ENCODE peak calls at places on chromosomes 2 and 18, in six cellular contexts. H, Y, G, A, K and D are unnamed samples.

GRCh38 chr2:109382946-109383345 is 230.8 kb downstream of the SEPTIN10 start:
- DNase-seq in A (no peak), H (no peak), K (peak; percentile 78), G (peak; percentile 58), Y (peak; percentile 77), D (peak; percentile 83)

GRCh38 chr2:56540901-56541300 is 357.1 kb downstream of the CCDC85A start:
- DNase-seq in K (no peak), Y (no peak), H (no peak), A (no peak), G (no peak), D (peak; percentile 48)

GRCh38 chr18:45481846-45482245 is 133.4 kb upstream of the SLC14A2 start:
- DNase-seq in K (no peak), H (no peak), G (peak; percentile 30), A (peak; percentile 14), Y (no peak), D (peak; percentile 51)

GRCh38 chr18:48929951-48930713 is 20.6 kb downstream of the SMAD7 start:
- DNase-seq in H (no peak), A (peak; percentile 94), G (peak; percentile 89), K (peak; percentile 95), Y (no peak), D (peak; percentile 88)

GRCh38 chr2:227817940-227818568 is 4.4 kb downstream of the CCL20 start:
- DNase-seq in A (peak; percentile 99), K (peak; percentile 100), Y (peak; percentile 99), H (peak; percentile 50), G (peak; percentile 100), D (peak; percentile 98)

GRCh38 chr2:220356076-220356475 is 728.6 kb downstream of the SLC4A3 start:
- DNase-seq in Y (no peak), H (no peak), K (no peak), A (no peak), G (peak; percentile 11), D (no peak)

GRCh38 chr2:139196754-139197153 is 416.6 kb upstream of the NXPH2 start:
- DNase-seq in K (no peak), G (no peak), Y (no peak), A (no peak), H (no peak), D (no peak)

GRCh38 chr2:154449951-154450658 is 248.4 kb upstream of the KCNJ3 start:
- DNase-seq in H (no peak), A (peak; percentile 35), Y (no peak), G (no peak), K (no peak), D (no peak)

GRCh38 chr2:64785245-64785644 is 131.5 kb upstream of the SERTAD2 start:
- DNase-seq in Y (no peak), A (no peak), G (no peak), H (no peak), K (no peak), D (no peak)

GRCh38 chr2:105836840-105837692 is 92.4 kb downstream of the NCK2 start:
- DNase-seq in H (no peak), A (no peak), G (no peak), K (no peak), Y (no peak), D (no peak)

GRCh38 chr18:68714356-68714706 is 577 bp downstream of the TMX3 start:
- DNase-seq in Y (no peak), A (no peak), H (no peak), G (no peak), K (peak; percentile 52), D (no peak)

GRCh38 chr18:29234751-29235150 is 1057.8 kb upstream of the CDH2 start:
- DNase-seq in K (no peak), Y (no peak), H (no peak), G (no peak), A (no peak), D (no peak)

GRCh38 chr2:201909961-201910361 is 103.6 kb downstream of the CDK15 start:
- DNase-seq in A (no peak), K (peak; percentile 87), H (no peak), Y (no peak), G (peak; percentile 68), D (peak; percentile 82)

GRCh38 chr2:43676322-43677050 is at the start of gene C1GALT1C1L:
- DNase-seq in Y (peak; percentile 61), G (peak; percentile 68), K (peak; percentile 13), H (no peak), A (peak; percentile 35), D (peak; percentile 53)

GRCh38 chr2:227818569-227819397 is 5.1 kb downstream of the CCL20 start:
- DNase-seq in H (no peak), Y (peak; percentile 92), A (peak; percentile 64), G (no peak), K (no peak), D (no peak)

GRCh38 chr2:38537937-38538525 is 64.7 kb downstream of the HNRNPLL start:
- DNase-seq in A (no peak), Y (no peak), K (no peak), G (no peak), H (no peak), D (no peak)

GRCh38 chr2:16931441-16931840 is 265.8 kb upstream of the CYRIA start:
- DNase-seq in K (no peak), G (no peak), H (no peak), Y (no peak), A (no peak), D (no peak)

GRCh38 chr18:65937180-65937579 is 186.4 kb downstream of the CDH7 start:
- DNase-seq in H (no peak), Y (no peak), A (no peak), G (no peak), K (no peak), D (no peak)

GRCh38 chr2:9708683-9709538 is 78.1 kb upstream of the YWHAQ start:
- DNase-seq in A (no peak), Y (no peak), H (no peak), G (no peak), K (no peak), D (no peak)

GRCh38 chr2:8595821-8596600 is 85.8 kb upstream of the ID2 start:
- DNase-seq in H (no peak), K (no peak), Y (no peak), A (no peak), G (no peak), D (no peak)

GRCh38 chr2:54053830-54054229 is 61.6 kb upstream of the ACYP2 start:
- DNase-seq in Y (no peak), K (no peak), H (no peak), A (no peak), G (no peak), D (no peak)

GRCh38 chr2:96240341-96241038 is 25.3 kb downstream of the TMEM127 start:
- DNase-seq in A (no peak), K (no peak), H (no peak), Y (no peak), G (no peak), D (no peak)

GRCh38 chr18:23369231-23369630 is 83.9 kb upstream of the RIOK3 start:
- DNase-seq in H (peak; percentile 15), Y (no peak), K (no peak), G (no peak), A (no peak), D (no peak)

GRCh38 chr18:23365602-23366001 is 87.5 kb upstream of the RIOK3 start:
- DNase-seq in Y (peak; percentile 63), G (peak; percentile 67), K (peak; percentile 17), H (no peak), A (no peak), D (peak; percentile 77)

GRCh38 chr18:23357992-23358594 is 95.0 kb upstream of the RIOK3 start:
- DNase-seq in K (no peak), A (peak; percentile 66), H (no peak), Y (peak; percentile 77), G (no peak), D (no peak)

DNA sequence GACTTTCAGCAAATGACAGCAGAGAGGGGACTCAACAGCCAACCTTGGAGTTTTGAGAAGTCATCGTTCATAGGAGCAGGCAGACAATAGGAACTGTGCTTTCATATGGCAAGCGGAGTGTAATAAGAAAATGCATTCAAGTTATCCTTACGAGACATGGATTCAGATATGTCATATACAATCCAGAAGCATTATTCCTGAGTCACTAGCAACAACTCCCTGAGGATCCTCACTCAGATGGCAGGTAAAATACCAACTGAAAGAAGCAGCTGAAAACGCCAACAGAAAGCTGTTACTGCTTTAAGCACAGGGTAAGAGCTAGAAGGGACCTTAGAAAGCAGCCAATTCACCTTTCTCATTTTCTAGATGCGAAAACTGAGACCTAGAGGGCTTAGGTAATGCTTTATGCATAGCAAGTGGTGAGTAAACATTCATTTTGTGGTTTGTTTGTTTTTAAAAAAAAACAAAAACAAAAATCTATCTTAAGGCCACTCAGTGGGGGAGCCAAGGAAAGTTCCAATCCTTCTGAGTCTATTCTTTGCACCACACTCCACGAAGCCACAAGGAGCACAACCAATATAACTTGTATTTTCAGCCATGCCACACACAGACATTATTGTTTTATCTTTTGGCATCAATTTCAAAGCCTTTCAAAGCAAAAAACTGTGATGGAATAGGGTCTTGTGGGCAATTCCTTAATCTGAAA is 89.1 kb upstream of the RIOK3 start:
- DNase-seq in H (no peak), G (no peak), Y (no peak), A (no peak), K (no peak), D (no peak)
- H3K4me1 ChIP-seq in H (peaks cover 4% of the 10 kb centered on the region), G (peaks cover 9% of the 10 kb centered on the region), Y (no peaks in the 10 kb centered on the region), A (no peaks in the 10 kb centered on the region), K (peaks cover 3% of the 10 kb centered on the region), D (peaks cover 44% of the 10 kb centered on the region)

GRCh38 chr2:229586012-229586411 is 128.3 kb downstream of the DNER start:
- DNase-seq in K (no peak), A (no peak), Y (no peak), H (no peak), G (peak; percentile 45), D (no peak)
- H3K27me3 ChIP-seq in K (no peaks in the 10 kb centered on the region), A (no peaks in the 10 kb centered on the region), Y (no peaks in the 10 kb centered on the region), H (no peaks in the 10 kb centered on the region), G (no peaks in the 10 kb centered on the region), D (no peaks in the 10 kb centered on the region)

DNA sequence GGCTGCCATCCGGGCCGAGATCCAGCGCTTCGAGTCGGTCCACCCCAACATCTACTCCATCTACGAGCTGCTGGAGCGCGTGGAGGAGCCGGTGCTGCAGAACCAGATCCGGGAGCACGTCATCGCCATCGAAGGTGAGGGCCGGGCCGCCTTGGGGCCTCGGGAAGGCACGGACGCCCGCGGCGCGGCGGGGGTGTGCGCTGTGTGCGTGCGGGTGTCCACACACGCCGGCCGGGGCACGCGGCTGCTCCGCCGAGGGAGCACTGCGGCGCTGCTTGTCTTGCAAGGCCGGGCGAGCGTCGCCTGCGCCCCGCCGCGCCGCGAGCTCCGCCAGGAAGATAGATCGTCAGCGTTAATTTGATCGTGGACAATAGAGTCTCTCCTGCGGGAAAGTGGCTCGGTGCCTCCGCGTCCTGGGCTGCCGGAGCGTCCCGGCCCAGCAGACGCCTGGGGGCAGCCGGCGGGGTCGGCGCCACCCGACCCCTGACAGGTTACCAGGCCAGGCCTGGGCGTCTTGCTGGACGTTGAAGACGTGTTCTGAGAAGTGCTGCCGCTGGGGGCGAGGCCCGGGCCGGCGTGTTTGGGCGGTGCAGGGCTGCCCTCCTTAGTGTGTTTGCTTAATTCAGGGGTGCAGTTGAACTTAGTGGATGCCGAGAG is 1.0 kb downstream of the AGAP1 start:
- DNase-seq in K (peak; percentile 62), A (peak; percentile 41), G (peak; percentile 52), Y (no peak), H (no peak), D (peak; percentile 81)
- H3K4me1 ChIP-seq in K (peaks cover 30% of the 10 kb centered on the region), A (no peaks in the 10 kb centered on the region), G (peaks cover 18% of the 10 kb centered on the region), Y (no peaks in the 10 kb centered on the region), H (peaks cover 11% of the 10 kb centered on the region), D (peaks cover 21% of the 10 kb centered on the region)

GRCh38 chr2:158914066-158914465 is 54.4 kb upstream of the TANC1 start:
- DNase-seq in K (no peak), Y (no peak), G (no peak), A (no peak), H (no peak), D (no peak)
- H3K27me3 ChIP-seq in K (no peaks in the 10 kb centered on the region), Y (no peaks in the 10 kb centered on the region), G (no peaks in the 10 kb centered on the region), A (no peaks in the 10 kb centered on the region), H (no peaks in the 10 kb centered on the region), D (no peaks in the 10 kb centered on the region)